ENCODE peak calls at places on chromosomes 11 and 22, in four cellular contexts. One of them, this sample, is unnamed.

GRCh38 chr11:92738281-92738680 is 231.2 kb upstream of the MTNR1B start:
- DNase-seq in mucosa of descending colon: no peak
- DNase-seq in hepatocyte: no peak
- DNase-seq in astrocyte: no peak
- DNase-seq in this sample: no peak

GRCh38 chr22:48055827-48056226 is 1293.4 kb downstream of the TBC1D22A start:
- DNase-seq in astrocyte: peak; percentile 2
- DNase-seq in hepatocyte: no peak
- DNase-seq in mucosa of descending colon: no peak
- DNase-seq in this sample: no peak

GRCh38 chr11:110991621-110992355 is 253.7 kb upstream of the POU2AF2 start:
- DNase-seq in astrocyte: peak; percentile 57
- DNase-seq in mucosa of descending colon: no peak
- DNase-seq in hepatocyte: no peak
- DNase-seq in this sample: no peak

GRCh38 chr11:8906629-8907028 is 4.4 kb upstream of the AKIP1 start:
- DNase-seq in hepatocyte: no peak
- DNase-seq in mucosa of descending colon: no peak
- DNase-seq in astrocyte: peak; percentile 96
- DNase-seq in this sample: no peak

GRCh38 chr22:12601870-12602779 is 2925.9 kb upstream of the OR11H1 start:
- DNase-seq in mucosa of descending colon: peak; percentile 25
- DNase-seq in astrocyte: no peak
- DNase-seq in hepatocyte: peak; percentile 9
- DNase-seq in this sample: peak; percentile 19

GRCh38 chr11:65274734-65275682 is 13.2 kb downstream of the POLA2 start:
- DNase-seq in astrocyte: peak; percentile 95
- DNase-seq in hepatocyte: peak; percentile 94
- DNase-seq in mucosa of descending colon: peak; percentile 91
- DNase-seq in this sample: peak; percentile 60

GRCh38 chr11:94735907-94736306 is 32.2 kb upstream of the AMOTL1 start:
- DNase-seq in astrocyte: no peak
- DNase-seq in hepatocyte: no peak
- DNase-seq in mucosa of descending colon: no peak
- DNase-seq in this sample: no peak

GRCh38 chr11:7604331-7604973 is 68.8 kb downstream of the CYB5R2 start:
- DNase-seq in astrocyte: no peak
- DNase-seq in hepatocyte: no peak
- DNase-seq in mucosa of descending colon: peak; percentile 64
- DNase-seq in this sample: no peak

GRCh38 chr11:1516273-1517067 is 29.9 kb upstream of the MOB2 start:
- DNase-seq in hepatocyte: no peak
- DNase-seq in mucosa of descending colon: no peak
- DNase-seq in astrocyte: peak; percentile 69
- DNase-seq in this sample: peak; percentile 8

GRCh38 chr11:76419896-76420295 is 24.9 kb upstream of the EMSY start:
- DNase-seq in astrocyte: no peak
- DNase-seq in mucosa of descending colon: no peak
- DNase-seq in hepatocyte: no peak
- DNase-seq in this sample: no peak

GRCh38 chr11:97557399-97557798 is 1167.6 kb downstream of the JRKL start:
- DNase-seq in hepatocyte: no peak
- DNase-seq in mucosa of descending colon: no peak
- DNase-seq in astrocyte: no peak
- DNase-seq in this sample: no peak

GRCh38 chr11:83054001-83054400 is 17.7 kb downstream of the RAB30 start:
- DNase-seq in mucosa of descending colon: no peak
- DNase-seq in astrocyte: no peak
- DNase-seq in hepatocyte: no peak
- DNase-seq in this sample: no peak

GRCh38 chr11:113689711-113690618 is 16.1 kb downstream of the TMPRSS5 start:
- DNase-seq in hepatocyte: no peak
- DNase-seq in mucosa of descending colon: no peak
- DNase-seq in astrocyte: no peak
- DNase-seq in this sample: no peak

DNA sequence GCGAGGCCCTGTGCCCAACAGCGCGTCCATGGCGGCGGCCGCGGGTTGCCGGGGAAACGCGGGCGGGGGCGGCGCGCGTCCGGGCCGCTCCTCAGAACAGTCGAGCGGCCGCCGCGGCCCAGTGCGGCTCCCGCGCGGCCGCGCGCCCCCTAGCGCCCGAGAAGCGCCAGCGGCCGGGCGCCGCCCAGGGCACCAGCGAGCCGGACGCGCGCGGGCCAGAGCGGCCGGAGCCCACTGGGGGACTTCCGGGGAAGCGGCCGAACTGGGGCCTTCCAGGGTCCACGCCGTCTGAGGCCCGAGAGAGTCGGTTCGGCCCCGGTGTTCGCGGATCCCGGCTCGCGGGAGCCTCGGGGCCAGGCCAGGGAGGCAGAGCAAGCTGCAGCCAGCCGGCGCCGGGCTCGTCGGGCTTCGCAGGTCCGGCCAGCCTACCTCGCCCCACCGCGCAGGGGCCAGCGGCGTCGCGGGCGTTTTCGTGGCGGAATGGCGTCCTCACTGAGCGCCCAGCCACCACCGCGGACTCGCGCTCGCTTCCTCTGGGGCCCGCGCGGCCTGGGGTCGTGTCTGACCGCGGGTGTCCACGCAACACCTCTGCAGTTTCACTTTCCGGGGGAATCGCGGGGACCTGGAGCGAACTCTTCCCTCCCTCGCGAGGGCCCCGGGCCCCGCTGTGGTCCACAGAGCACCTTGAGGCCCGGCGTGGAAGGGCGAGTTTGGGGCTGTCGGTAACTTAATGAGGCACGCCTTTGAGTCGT is at the start of gene DENND6B:
- DNase-seq in mucosa of descending colon: peak; percentile 85
- DNase-seq in hepatocyte: peak; percentile 94
- DNase-seq in astrocyte: no peak
- DNase-seq in this sample: peak; percentile 85
- TF ChIP-seq CTCF in mucosa of descending colon: peak; percentile 72
- TF ChIP-seq CTCF in hepatocyte: peak; percentile 48
- TF ChIP-seq CTCF in astrocyte: peak; percentile 30
- TF ChIP-seq CTCF in this sample: peak; percentile 68

DNA sequence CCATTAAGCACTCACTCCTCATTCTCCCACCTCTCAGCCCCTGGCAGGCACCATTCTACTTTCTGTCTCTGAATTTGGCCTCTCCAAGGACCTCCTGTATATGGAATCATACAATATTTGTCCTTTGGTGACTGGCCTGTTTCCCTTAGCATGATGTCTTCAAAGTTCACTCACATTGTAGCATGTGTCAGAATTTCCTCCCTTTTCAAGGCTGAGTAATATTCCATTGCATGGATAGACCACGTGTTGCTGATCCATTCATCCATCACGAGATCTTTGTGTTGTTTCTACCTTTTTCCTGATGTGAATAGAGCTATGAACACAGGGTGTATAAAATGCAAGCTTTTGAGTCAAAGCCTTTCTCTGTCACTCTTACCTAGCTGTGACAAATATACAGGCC is 11.6 kb downstream of the FADS2 start:
- DNase-seq in astrocyte: no peak
- DNase-seq in hepatocyte: no peak
- DNase-seq in mucosa of descending colon: no peak
- DNase-seq in this sample: no peak
- H3K36me3 ChIP-seq in astrocyte: peaks cover 36% of the 10 kb centered on the region
- H3K36me3 ChIP-seq in hepatocyte: no peaks in the 10 kb centered on the region
- H3K36me3 ChIP-seq in mucosa of descending colon: no peaks in the 10 kb centered on the region
- H3K36me3 ChIP-seq in this sample: peaks cover 16% of the 10 kb centered on the region

GRCh38 chr11:67576742-67577475 is 6.7 kb upstream of the GSTP1 start:
- DNase-seq in astrocyte: no peak
- DNase-seq in mucosa of descending colon: no peak
- DNase-seq in hepatocyte: no peak
- DNase-seq in this sample: no peak
- TF ChIP-seq CTCF in astrocyte: no peak
- TF ChIP-seq CTCF in mucosa of descending colon: no peak
- TF ChIP-seq CTCF in hepatocyte: no peak
- TF ChIP-seq CTCF in this sample: no peak

GRCh38 chr11:57777969-57778317 is 16.3 kb downstream of the CTNND1 start:
- DNase-seq in mucosa of descending colon: peak; percentile 87
- DNase-seq in astrocyte: no peak
- DNase-seq in hepatocyte: peak; percentile 76
- DNase-seq in this sample: no peak

GRCh38 chr11:57778318-57779037 is 16.9 kb downstream of the CTNND1 start:
- DNase-seq in hepatocyte: peak; percentile 93
- DNase-seq in mucosa of descending colon: peak; percentile 94
- DNase-seq in astrocyte: peak; percentile 99
- DNase-seq in this sample: peak; percentile 92

GRCh38 chr11:57776101-57776511 is 14.5 kb downstream of the CTNND1 start:
- DNase-seq in mucosa of descending colon: no peak
- DNase-seq in hepatocyte: no peak
- DNase-seq in astrocyte: peak; percentile 90
- DNase-seq in this sample: peak; percentile 31

GRCh38 chr11:57775474-57775873 is 13.9 kb downstream of the CTNND1 start:
- DNase-seq in mucosa of descending colon: peak; percentile 47
- DNase-seq in astrocyte: no peak
- DNase-seq in hepatocyte: no peak
- DNase-seq in this sample: no peak

DNA sequence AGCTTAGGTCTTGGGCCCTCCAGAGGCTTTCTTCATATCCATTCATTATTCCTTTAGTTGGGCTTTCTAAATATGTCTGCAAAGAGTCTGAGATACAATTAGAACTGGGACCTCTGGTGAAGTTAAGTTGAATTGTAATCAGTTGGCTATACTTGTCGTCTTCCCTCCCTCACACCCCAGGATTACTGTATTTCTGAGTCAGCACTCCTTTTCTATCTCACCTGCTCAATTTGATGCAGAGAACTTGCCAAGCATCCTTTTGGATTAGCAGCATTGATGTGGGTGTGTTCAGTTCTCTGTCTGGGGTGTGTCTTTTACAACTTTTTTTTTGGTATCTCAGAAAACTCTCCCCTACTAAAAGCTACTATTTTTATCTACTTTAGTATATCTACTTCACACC is 15.0 kb downstream of the CTNND1 start:
- DNase-seq in mucosa of descending colon: no peak
- DNase-seq in hepatocyte: no peak
- DNase-seq in astrocyte: no peak
- DNase-seq in this sample: no peak
- H3K36me3 ChIP-seq in mucosa of descending colon: no peaks in the 10 kb centered on the region
- H3K36me3 ChIP-seq in hepatocyte: no peaks in the 10 kb centered on the region
- H3K36me3 ChIP-seq in astrocyte: no peaks in the 10 kb centered on the region
- H3K36me3 ChIP-seq in this sample: no peaks in the 10 kb centered on the region

GRCh38 chr22:36797334-36797733 is 19.5 kb downstream of the PVALB start:
- DNase-seq in mucosa of descending colon: no peak
- DNase-seq in astrocyte: no peak
- DNase-seq in hepatocyte: no peak
- DNase-seq in this sample: no peak

GRCh38 chr22:36797988-36798670 is 18.7 kb downstream of the PVALB start:
- DNase-seq in astrocyte: no peak
- DNase-seq in hepatocyte: no peak
- DNase-seq in mucosa of descending colon: no peak
- DNase-seq in this sample: no peak

GRCh38 chr22:36795633-36796032 is 19.7 kb upstream of the IFT27 start:
- DNase-seq in astrocyte: no peak
- DNase-seq in hepatocyte: no peak
- DNase-seq in mucosa of descending colon: no peak
- DNase-seq in this sample: no peak

GRCh38 chr22:36796629-36797175 is 20.1 kb downstream of the PVALB start:
- DNase-seq in mucosa of descending colon: no peak
- DNase-seq in hepatocyte: no peak
- DNase-seq in astrocyte: no peak
- DNase-seq in this sample: no peak

DNA sequence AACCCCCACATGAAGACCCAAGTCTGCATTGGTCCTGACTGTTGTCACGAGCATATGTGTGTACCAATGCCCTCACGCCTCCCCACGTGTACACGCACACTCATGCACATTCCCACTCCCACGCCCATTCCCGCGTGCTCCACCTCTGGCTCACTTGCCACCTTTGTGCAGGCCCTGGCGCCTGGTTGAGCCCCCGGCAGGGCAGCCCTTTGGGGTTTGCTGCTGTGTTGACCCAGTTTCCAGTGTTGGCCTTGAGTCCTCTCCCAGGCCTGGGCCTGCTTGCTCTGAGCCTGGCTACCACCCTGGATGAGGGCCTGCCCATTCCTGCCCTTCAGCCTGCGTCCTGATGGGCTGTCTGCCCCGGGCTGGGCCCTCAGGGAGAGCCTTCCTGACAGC is 18.2 kb downstream of the PVALB start:
- DNase-seq in astrocyte: no peak
- DNase-seq in mucosa of descending colon: no peak
- DNase-seq in hepatocyte: no peak
- DNase-seq in this sample: no peak
- TF ChIP-seq CTCF in astrocyte: no peak
- TF ChIP-seq CTCF in mucosa of descending colon: no peak
- TF ChIP-seq CTCF in hepatocyte: no peak
- TF ChIP-seq CTCF in this sample: no peak

DNA sequence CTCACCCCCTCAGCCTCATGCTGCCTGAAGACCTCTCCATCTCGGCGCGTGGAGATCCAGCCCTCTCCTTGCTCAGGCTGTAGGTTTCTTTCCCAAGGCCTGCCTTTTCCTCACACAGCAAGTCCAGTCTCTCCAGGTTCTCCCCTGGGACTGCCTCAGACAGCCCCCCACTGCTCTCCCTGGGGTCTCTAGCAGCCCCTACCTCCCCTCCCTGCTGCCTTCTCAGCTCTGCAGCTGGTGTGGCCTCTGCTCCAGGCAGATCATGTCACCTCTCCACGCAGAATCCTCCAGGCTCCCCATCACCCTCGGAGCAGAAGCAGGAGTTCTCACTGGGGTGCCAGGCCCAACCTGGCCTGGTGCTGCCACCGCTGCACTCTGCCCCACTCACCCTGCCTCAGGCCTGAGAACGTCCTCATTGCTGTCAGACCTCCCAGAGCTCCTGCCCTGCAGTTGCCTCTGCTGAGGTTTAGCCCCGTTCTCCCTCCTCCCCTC is 15.2 kb downstream of the SMARCB1 start:
- DNase-seq in mucosa of descending colon: no peak
- DNase-seq in astrocyte: no peak
- DNase-seq in hepatocyte: no peak
- DNase-seq in this sample: no peak
- H3K36me3 ChIP-seq in mucosa of descending colon: peaks cover 6% of the 10 kb centered on the region
- H3K36me3 ChIP-seq in astrocyte: peaks cover 48% of the 10 kb centered on the region
- H3K36me3 ChIP-seq in hepatocyte: no peaks in the 10 kb centered on the region
- H3K36me3 ChIP-seq in this sample: peaks cover 89% of the 10 kb centered on the region

DNA sequence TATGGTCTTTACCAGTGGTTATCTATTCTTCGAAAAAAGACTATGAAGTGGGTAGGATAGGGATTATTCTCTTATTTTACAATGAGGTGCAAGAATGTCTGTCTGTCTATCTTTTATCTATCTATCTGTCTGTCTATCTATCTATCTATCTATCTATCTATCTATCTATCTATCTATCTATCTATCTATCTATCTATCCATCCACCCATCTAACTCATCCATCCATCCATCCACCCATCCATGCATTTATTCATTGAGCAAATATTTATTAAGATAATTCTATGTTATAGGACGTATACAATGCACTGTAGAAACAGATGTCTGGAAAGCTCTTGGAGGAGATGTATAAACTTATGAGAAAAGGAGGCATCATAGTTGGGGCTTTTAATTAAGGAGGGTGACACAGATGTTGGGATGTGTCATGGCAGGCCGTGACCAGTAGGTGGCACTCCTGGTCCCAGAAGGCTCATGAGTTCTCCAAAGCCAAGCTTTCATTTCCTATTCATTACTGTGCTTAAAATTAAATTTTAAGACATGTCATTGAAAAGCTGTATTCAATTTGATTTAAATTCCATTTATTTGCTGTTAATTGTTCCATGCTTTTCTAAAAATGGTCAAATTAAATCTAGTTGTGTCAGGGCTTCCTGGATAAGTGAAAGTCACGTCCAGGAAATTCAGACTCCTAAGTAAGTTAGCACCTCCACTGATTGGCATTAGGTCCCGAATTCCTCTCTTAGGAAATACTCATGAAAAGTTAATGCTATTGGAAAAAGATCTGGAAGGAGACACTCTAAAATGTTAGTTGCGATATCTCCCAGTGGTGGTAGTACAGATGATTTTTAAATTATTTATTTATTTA is 19.0 kb upstream of the E2F8 start:
- DNase-seq in astrocyte: peak; percentile 4
- DNase-seq in hepatocyte: peak; percentile 77
- DNase-seq in mucosa of descending colon: peak; percentile 86
- DNase-seq in this sample: peak; percentile 68
- TF ChIP-seq CTCF in astrocyte: peak; percentile 98
- TF ChIP-seq CTCF in hepatocyte: peak; percentile 88
- TF ChIP-seq CTCF in mucosa of descending colon: peak; percentile 94
- TF ChIP-seq CTCF in this sample: peak; percentile 95

This sample was measured in left ventricle myocardium inferior.